ENCODE peak calls at places on chromosomes 13 and 19, in nine cellular contexts. T is HepG2, W is neural progenitor cell, O is endothelial cell of umbilical vein, A is fibroblast of lung, G is PC-3, J is astrocyte, M is mammary epithelial cell, Y is HCT116. P is an unnamed sample. For H3K36me3, the result is how much of the 10 kb centered on the place peaks cover.

GRCh38 chr19:33634361-33635091 is 12.8 kb downstream of the CHST8 start:
- DNase-seq in T (no peak), W (no peak), O (no peak), A (no peak), G (no peak), J (no peak), M (no peak), Y (no peak), P (no peak)

GRCh38 chr19:7529246-7529600 is 6.3 kb upstream of the PNPLA6 start:
- DNase-seq in T (no peak), W (no peak), O (no peak), A (no peak), G (no peak), J (no peak), M (no peak), Y (no peak), P (no peak)

GRCh38 chr19:3682741-3683404 is 17.4 kb downstream of the PIP5K1C start:
- DNase-seq in T (no peak), W (peak), O (peak), A (peak), G (no peak), J (peak), M (no peak), Y (no peak), P (no peak)

GRCh38 chr13:45328661-45329105 is 12.3 kb downstream of the TPT1 start:
- DNase-seq in T (no peak), W (no peak), O (peak), A (peak), G (no peak), J (peak), M (no peak), Y (no peak), P (no peak)

GRCh38 chr19:54188224-54188871 is 1.0 kb downstream of the MBOAT7 start:
- DNase-seq in T (no peak), W (peak), O (peak), A (peak), G (peak), J (peak), M (peak), Y (no peak), P (peak)

GRCh38 chr13:48595330-48596127 is 58.2 kb upstream of the CYSLTR2 start:
- DNase-seq in T (peak), W (peak), O (peak), A (peak), G (peak), J (peak), M (peak), Y (peak), P (peak)

GRCh38 chr13:75480691-75481175 is 1.2 kb downstream of the TBC1D4 start:
- DNase-seq in T (peak), W (peak), O (peak), A (peak), G (peak), J (peak), M (peak), Y (peak), P (peak)

GRCh38 chr13:58032676-58033440 is 401.3 kb downstream of the PCDH17 start:
- DNase-seq in T (no peak), W (no peak), O (no peak), A (no peak), G (no peak), J (no peak), M (no peak), Y (no peak), P (no peak)

GRCh38 chr19:29667941-29668340 is 2.7 kb downstream of the PLEKHF1 start:
- DNase-seq in T (no peak), W (no peak), O (no peak), A (no peak), G (no peak), J (no peak), M (no peak), Y (no peak), P (no peak)

GRCh38 chr19:46815833-46816627 is 27.6 kb upstream of the SLC1A5 start:
- DNase-seq in T (peak), W (no peak), O (no peak), A (no peak), G (no peak), J (no peak), M (no peak), Y (peak), P (no peak)

GRCh38 chr19:5017235-5017634 is 48.3 kb downstream of the KDM4B start:
- DNase-seq in T (no peak), W (no peak), O (no peak), A (no peak), G (no peak), J (no peak), M (peak), Y (no peak), P (no peak)

GRCh38 chr13:65347420-65348030 is 1882.6 kb downstream of the PCDH9 start:
- DNase-seq in T (no peak), W (no peak), O (no peak), A (no peak), G (no peak), J (no peak), M (no peak), Y (no peak), P (no peak)

GRCh38 chr19:7199613-7200533 is 94.3 kb downstream of the INSR start:
- DNase-seq in T (peak), W (no peak), O (no peak), A (no peak), G (no peak), J (no peak), M (no peak), Y (peak), P (no peak)

DNA sequence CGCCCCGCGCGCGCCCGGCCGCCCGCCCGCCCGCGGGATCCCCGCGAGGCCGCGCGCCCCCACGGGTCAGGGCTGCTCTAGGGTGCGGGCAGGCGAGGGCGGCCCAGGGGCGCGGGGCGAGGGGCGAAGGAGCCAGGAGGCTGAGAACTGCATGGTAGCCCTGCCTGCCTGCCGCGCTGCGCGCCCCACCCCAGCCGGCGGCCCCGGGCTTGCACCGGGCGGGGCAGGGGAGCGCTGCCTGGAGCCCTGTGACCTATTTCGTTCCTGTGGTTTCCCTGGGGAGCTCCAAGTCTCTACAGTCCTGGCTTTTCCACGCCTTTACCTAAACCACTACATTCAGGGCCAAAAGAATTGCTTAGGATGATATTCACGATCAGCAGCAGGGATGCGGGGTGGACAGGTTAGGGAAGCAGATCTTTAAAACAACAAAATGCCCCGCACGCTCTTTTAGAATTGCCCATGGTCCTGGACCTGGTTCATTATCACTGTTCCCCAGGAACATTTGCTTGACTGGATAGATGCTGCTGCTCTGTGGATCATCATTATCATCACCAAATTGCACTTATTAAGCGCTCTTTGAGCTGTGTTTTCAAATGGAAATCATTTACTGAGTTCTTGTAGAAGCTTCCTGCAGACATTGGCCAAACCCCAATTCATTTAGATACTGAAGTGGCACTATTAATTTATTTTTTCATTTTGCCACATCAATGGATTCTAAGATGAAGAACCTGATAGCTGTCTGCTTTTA is 423 bp upstream of the GPR12 start:
- DNase-seq in T (no peak), W (peak), O (no peak), A (peak), G (no peak), J (no peak), M (peak), Y (no peak), P (peak)
- TF ChIP-seq EZH2 in T (no peak), W (peak), O (peak), A (peak), G (no peak), J (no peak), M (peak), Y (no peak), P (peak)

DNA sequence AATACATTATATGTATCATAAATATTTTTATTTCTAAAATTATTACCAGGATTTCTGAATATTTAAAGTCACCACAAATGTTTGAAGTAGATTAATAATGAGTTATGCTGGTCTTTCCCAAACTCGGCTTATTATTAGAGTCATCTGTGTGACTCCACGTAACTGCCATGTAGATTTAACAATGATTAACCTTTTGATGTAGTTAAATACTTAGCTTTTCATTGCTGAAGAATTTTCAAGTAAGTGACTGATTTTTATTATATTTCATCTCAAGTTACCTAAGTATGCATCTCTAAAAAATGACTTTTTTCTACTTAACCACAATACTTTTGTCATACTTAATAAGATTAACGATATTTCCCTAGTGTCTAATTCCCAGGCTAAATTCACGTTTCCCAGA is 17.7 kb downstream of the BIVM start:
- DNase-seq in T (no peak), W (no peak), O (no peak), A (peak), G (no peak), J (no peak), M (no peak), Y (no peak), P (no peak)
- H3K36me3 ChIP-seq in T (under half), W (under half), O (under half), A (under half), G (under half), J (under half), M (under half), Y (under half), P (under half)

DNA sequence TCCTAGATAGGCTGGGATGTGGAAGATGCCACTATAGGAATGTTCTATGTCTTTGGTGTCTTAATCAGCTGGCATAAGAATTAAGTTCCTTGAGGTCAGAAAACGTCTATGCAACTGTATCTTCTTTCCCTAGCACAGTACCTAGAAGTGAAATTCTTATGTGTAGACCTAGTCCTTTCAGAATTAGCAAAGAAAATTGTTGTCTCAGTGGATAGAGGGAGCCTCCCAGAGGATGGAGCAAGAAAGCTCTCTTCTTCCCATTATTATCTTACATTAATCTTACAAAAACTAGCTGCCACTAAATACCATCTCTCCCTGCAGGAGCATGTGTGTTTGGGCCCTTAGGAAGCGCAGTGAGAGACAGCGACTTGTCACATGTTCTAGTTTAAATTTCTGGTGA is 11.6 kb downstream of the CLDN10 start:
- DNase-seq in T (no peak), W (no peak), O (peak), A (no peak), G (no peak), J (no peak), M (no peak), Y (no peak), P (no peak)
- TF ChIP-seq CTCF in T (no peak), W (peak), O (no peak), A (no peak), G (peak), J (no peak), M (peak), Y (peak), P (peak)

GRCh38 chr13:110922506-110922905 is 7.6 kb upstream of the ANKRD10 start:
- DNase-seq in T (no peak), W (no peak), O (no peak), A (no peak), G (no peak), J (no peak), M (no peak), Y (no peak), P (no peak)
- TF ChIP-seq EZH2 in T (no peak), W (no peak), O (peak), A (peak), G (no peak), J (no peak), M (no peak), Y (no peak), P (no peak)

DNA sequence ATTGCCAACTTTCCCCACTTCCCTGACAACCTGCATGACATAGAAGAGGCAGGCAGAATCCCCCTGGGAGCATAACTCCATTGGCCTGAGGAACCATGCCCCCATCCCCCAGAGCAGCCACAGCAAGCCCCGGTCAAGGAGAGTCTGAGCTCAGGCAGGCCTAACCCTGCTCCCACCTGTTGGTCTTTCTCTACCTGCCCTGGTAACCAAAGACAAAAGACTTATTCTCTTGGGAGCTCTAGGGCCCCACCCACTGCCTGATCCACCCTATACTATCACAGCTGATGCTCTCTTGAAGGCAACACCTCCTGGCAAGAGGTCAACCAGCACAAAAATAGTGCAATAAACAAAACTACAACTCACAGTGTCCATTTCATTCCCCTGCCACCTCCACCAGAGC is 59.3 kb downstream of the TNFSF13B start:
- DNase-seq in T (no peak), W (no peak), O (no peak), A (no peak), G (no peak), J (no peak), M (peak), Y (no peak), P (no peak)
- H3K36me3 ChIP-seq in T (under half), W (under half), O (under half), A (under half), G (under half), J (under half), M (under half), Y (under half), P (under half)

DNA sequence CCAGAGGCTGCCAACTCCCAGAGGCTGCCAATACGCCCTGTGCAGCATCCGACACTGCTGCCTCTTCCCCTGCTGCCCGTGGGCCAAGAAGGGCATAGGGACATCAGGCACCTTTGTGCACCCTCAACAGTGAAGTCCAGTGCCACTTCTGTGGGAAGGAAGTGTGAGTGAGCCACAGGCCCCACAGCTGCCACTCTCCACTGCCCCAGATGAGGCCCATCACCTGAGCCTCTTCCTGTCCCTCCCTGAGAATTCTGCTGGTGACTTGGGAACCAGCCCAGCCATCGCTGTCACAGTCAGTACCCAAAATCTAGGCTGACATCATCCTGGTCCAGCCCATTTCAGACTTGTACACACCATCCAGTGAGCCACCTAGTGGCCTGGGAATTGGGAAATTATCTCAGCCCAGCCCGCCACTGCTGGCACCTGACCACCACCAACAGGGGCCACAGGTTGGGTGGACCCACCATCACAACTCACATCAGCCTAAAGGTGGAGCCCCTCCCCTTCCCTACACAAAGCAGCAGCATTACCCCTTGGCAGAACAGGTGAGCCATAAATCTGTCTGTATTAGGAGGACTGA is 733.9 kb upstream of the KLHL1 start:
- DNase-seq in T (no peak), W (no peak), O (no peak), A (no peak), G (peak), J (no peak), M (no peak), Y (no peak), P (no peak)
- TF ChIP-seq CTCF in T (no peak), W (peak), O (no peak), A (no peak), G (peak), J (no peak), M (no peak), Y (no peak), P (no peak)

GRCh38 chr19:19538767-19539166 is 702 bp downstream of the CILP2 start:
- DNase-seq in T (no peak), W (no peak), O (no peak), A (no peak), G (no peak), J (no peak), M (no peak), Y (no peak), P (peak)

GRCh38 chr19:19539738-19540703 is 2.0 kb downstream of the CILP2 start:
- DNase-seq in T (no peak), W (peak), O (no peak), A (peak), G (peak), J (peak), M (peak), Y (peak), P (peak)

GRCh38 chr19:19537321-19538048 is 580 bp upstream of the CILP2 start:
- DNase-seq in T (no peak), W (no peak), O (no peak), A (peak), G (peak), J (no peak), M (no peak), Y (no peak), P (peak)

GRCh38 chr19:19535311-19536191 is 2.5 kb upstream of the CILP2 start:
- DNase-seq in T (no peak), W (no peak), O (no peak), A (no peak), G (no peak), J (no peak), M (no peak), Y (no peak), P (no peak)

DNA sequence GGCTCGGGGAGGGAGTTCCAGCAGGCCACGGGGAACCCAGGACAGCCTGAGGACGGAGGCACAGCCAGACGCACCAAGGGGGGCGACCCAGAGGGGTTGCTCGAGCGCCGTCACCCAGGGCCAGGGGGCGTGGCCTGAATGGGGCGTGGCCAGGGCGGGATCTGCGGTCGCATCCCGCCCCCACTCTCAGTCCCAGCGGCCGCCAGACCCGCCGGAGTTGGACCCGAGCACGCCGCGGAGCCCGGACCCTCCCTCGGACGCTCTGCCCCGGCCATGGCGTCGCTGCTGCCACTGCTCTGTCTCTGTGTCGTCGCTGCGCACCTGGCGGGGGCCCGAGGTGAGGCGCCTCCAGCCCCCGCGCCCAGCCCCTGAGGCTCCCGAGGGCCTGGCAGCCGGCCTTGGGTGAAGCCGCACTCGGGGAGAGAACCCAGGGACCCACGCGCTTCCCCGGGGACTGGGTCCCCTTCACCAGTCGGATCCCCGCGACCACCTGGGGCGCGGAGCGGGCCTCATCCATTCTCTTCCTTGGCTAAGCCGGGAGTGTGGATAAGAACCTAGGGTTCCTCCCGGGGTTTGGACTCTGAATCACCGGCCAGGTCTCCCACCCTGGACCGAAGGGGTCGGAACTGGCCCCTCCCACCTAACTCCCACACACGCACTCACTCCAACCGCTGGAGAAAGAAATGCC is at the start of gene CILP2:
- DNase-seq in T (no peak), W (peak), O (no peak), A (no peak), G (peak), J (no peak), M (no peak), Y (no peak), P (peak)
- TF ChIP-seq EZH2 in T (no peak), W (peak), O (peak), A (no peak), G (no peak), J (peak), M (no peak), Y (no peak), P (peak)

GRCh38 chr13:47148543-47148942 is 251.7 kb upstream of the HTR2A start:
- DNase-seq in T (no peak), W (no peak), O (no peak), A (peak), G (no peak), J (peak), M (no peak), Y (no peak), P (no peak)

GRCh38 chr13:47146991-47147783 is 250.3 kb upstream of the HTR2A start:
- DNase-seq in T (no peak), W (no peak), O (no peak), A (no peak), G (no peak), J (no peak), M (no peak), Y (no peak), P (no peak)

GRCh38 chr13:47147784-47148062 is 250.9 kb upstream of the HTR2A start:
- DNase-seq in T (no peak), W (no peak), O (no peak), A (no peak), G (no peak), J (no peak), M (no peak), Y (no peak), P (no peak)

GRCh38 chr13:47144782-47145181 is 247.9 kb upstream of the HTR2A start:
- DNase-seq in T (no peak), W (no peak), O (no peak), A (no peak), G (no peak), J (no peak), M (no peak), Y (no peak), P (no peak)

GRCh38 chr13:47146136-47146535 is 249.3 kb upstream of the HTR2A start:
- DNase-seq in T (no peak), W (no peak), O (no peak), A (peak), G (peak), J (peak), M (no peak), Y (no peak), P (no peak)
- H3K36me3 ChIP-seq in T (under half), W (under half), O (under half), A (under half), G (under half), J (under half), M (under half), Y (under half), P (under half)